ENCODE peak calls at places on chromosome 5, in eight cellular contexts. One of them, this sample, is unnamed.

GRCh38 chr5:33788922-33789321 is 102.9 kb downstream of the ADAMTS12 start:
- DNase-seq in uterus: no peak
- DNase-seq in lower leg skin: no peak
- DNase-seq in skeletal muscle cell: peak
- DNase-seq in GM23248: peak
- DNase-seq in A549: peak
- DNase-seq in retinal pigment epithelial cell: peak
- DNase-seq in left ventricle myocardium inferior: no peak
- DNase-seq in this sample: peak

GRCh38 chr5:113061851-113062631 is 85.4 kb downstream of the DCP2 start:
- DNase-seq in uterus: no peak
- DNase-seq in lower leg skin: no peak
- DNase-seq in skeletal muscle cell: no peak
- DNase-seq in GM23248: peak
- DNase-seq in A549: no peak
- DNase-seq in retinal pigment epithelial cell: no peak
- DNase-seq in left ventricle myocardium inferior: no peak
- DNase-seq in this sample: no peak

GRCh38 chr5:130385619-130386018 is 481.4 kb downstream of the CHSY3 start:
- DNase-seq in uterus: no peak
- DNase-seq in lower leg skin: no peak
- DNase-seq in skeletal muscle cell: no peak
- DNase-seq in GM23248: no peak
- DNase-seq in A549: no peak
- DNase-seq in retinal pigment epithelial cell: no peak
- DNase-seq in left ventricle myocardium inferior: no peak
- DNase-seq in this sample: no peak

GRCh38 chr5:55406292-55406691 is 98.5 kb downstream of the MTREX start:
- DNase-seq in uterus: no peak
- DNase-seq in lower leg skin: no peak
- DNase-seq in skeletal muscle cell: no peak
- DNase-seq in GM23248: no peak
- DNase-seq in A549: no peak
- DNase-seq in retinal pigment epithelial cell: no peak
- DNase-seq in left ventricle myocardium inferior: no peak
- DNase-seq in this sample: no peak

GRCh38 chr5:107393846-107394245 is 276.9 kb downstream of the EFNA5 start:
- DNase-seq in uterus: no peak
- DNase-seq in lower leg skin: no peak
- DNase-seq in skeletal muscle cell: no peak
- DNase-seq in GM23248: no peak
- DNase-seq in A549: no peak
- DNase-seq in retinal pigment epithelial cell: no peak
- DNase-seq in left ventricle myocardium inferior: no peak
- DNase-seq in this sample: no peak

GRCh38 chr5:138109463-138110265 is 25.8 kb downstream of the WNT8A start:
- DNase-seq in uterus: no peak
- DNase-seq in lower leg skin: no peak
- DNase-seq in skeletal muscle cell: no peak
- DNase-seq in GM23248: peak
- DNase-seq in A549: no peak
- DNase-seq in retinal pigment epithelial cell: no peak
- DNase-seq in left ventricle myocardium inferior: no peak
- DNase-seq in this sample: no peak

GRCh38 chr5:164597293-164597900 is 1092.0 kb downstream of the MAT2B start:
- DNase-seq in uterus: no peak
- DNase-seq in lower leg skin: no peak
- DNase-seq in skeletal muscle cell: no peak
- DNase-seq in GM23248: no peak
- DNase-seq in A549: peak
- DNase-seq in retinal pigment epithelial cell: no peak
- DNase-seq in left ventricle myocardium inferior: no peak
- DNase-seq in this sample: no peak

GRCh38 chr5:111950660-111951059 is 193.7 kb upstream of the NREP start:
- DNase-seq in uterus: no peak
- DNase-seq in lower leg skin: no peak
- DNase-seq in skeletal muscle cell: peak
- DNase-seq in GM23248: peak
- DNase-seq in A549: no peak
- DNase-seq in retinal pigment epithelial cell: no peak
- DNase-seq in left ventricle myocardium inferior: no peak
- DNase-seq in this sample: no peak

GRCh38 chr5:179608131-179608581 is 15.3 kb downstream of the HNRNPH1 start:
- DNase-seq in uterus: no peak
- DNase-seq in lower leg skin: no peak
- DNase-seq in skeletal muscle cell: no peak
- DNase-seq in GM23248: no peak
- DNase-seq in A549: no peak
- DNase-seq in retinal pigment epithelial cell: no peak
- DNase-seq in left ventricle myocardium inferior: no peak
- DNase-seq in this sample: no peak

GRCh38 chr5:39433838-39434237 is 9.1 kb upstream of the DAB2 start:
- DNase-seq in uterus: no peak
- DNase-seq in lower leg skin: no peak
- DNase-seq in skeletal muscle cell: no peak
- DNase-seq in GM23248: no peak
- DNase-seq in A549: no peak
- DNase-seq in retinal pigment epithelial cell: no peak
- DNase-seq in left ventricle myocardium inferior: no peak
- DNase-seq in this sample: no peak

DNA sequence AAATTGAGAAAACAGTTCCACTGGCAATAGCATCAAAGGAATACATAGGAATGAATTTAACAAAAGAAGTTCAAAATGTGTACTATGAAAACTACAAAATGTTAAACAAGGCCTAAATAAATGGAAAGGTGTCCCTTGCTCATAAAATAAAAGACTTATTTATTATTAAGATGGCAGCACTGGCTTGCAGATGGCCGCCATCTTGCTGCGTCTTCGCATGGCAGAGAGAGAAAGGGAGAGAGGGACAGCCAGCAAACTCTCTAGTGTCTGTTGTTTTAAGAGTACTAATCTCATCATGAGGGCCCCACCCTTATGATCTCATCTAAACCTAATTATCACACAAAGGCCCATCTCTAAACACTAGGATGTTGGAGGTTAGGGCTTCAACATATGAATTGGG is 47.1 kb downstream of the ABLIM3 start:
- DNase-seq in uterus: no peak
- DNase-seq in lower leg skin: no peak
- DNase-seq in skeletal muscle cell: no peak
- DNase-seq in GM23248: no peak
- DNase-seq in A549: no peak
- DNase-seq in retinal pigment epithelial cell: no peak
- DNase-seq in left ventricle myocardium inferior: no peak
- DNase-seq in this sample: no peak
- H3K4me3 ChIP-seq in uterus: no peak
- H3K4me3 ChIP-seq in lower leg skin: no peak
- H3K4me3 ChIP-seq in skeletal muscle cell: no peak
- H3K4me3 ChIP-seq in GM23248: no peak
- H3K4me3 ChIP-seq in A549: no peak
- H3K4me3 ChIP-seq in retinal pigment epithelial cell: no peak
- H3K4me3 ChIP-seq in left ventricle myocardium inferior: no peak
- H3K4me3 ChIP-seq in this sample: no peak

GRCh38 chr5:174726916-174727793 is 2.8 kb downstream of the MSX2 start:
- DNase-seq in uterus: no peak
- DNase-seq in lower leg skin: no peak
- DNase-seq in skeletal muscle cell: no peak
- DNase-seq in GM23248: no peak
- DNase-seq in A549: no peak
- DNase-seq in retinal pigment epithelial cell: no peak
- DNase-seq in left ventricle myocardium inferior: no peak
- DNase-seq in this sample: no peak

GRCh38 chr5:174723979-174724483 is 351 bp upstream of the MSX2 start:
- DNase-seq in uterus: no peak
- DNase-seq in lower leg skin: no peak
- DNase-seq in skeletal muscle cell: no peak
- DNase-seq in GM23248: peak
- DNase-seq in A549: peak
- DNase-seq in retinal pigment epithelial cell: no peak
- DNase-seq in left ventricle myocardium inferior: no peak
- DNase-seq in this sample: no peak

GRCh38 chr5:174725991-174726601 is 1.7 kb downstream of the MSX2 start:
- DNase-seq in uterus: no peak
- DNase-seq in lower leg skin: no peak
- DNase-seq in skeletal muscle cell: no peak
- DNase-seq in GM23248: no peak
- DNase-seq in A549: no peak
- DNase-seq in retinal pigment epithelial cell: no peak
- DNase-seq in left ventricle myocardium inferior: no peak
- DNase-seq in this sample: no peak

GRCh38 chr5:174724484-174725260 is at the start of gene MSX2:
- DNase-seq in uterus: peak
- DNase-seq in lower leg skin: peak
- DNase-seq in skeletal muscle cell: peak
- DNase-seq in GM23248: peak
- DNase-seq in A549: peak
- DNase-seq in retinal pigment epithelial cell: peak
- DNase-seq in left ventricle myocardium inferior: peak
- DNase-seq in this sample: no peak

DNA sequence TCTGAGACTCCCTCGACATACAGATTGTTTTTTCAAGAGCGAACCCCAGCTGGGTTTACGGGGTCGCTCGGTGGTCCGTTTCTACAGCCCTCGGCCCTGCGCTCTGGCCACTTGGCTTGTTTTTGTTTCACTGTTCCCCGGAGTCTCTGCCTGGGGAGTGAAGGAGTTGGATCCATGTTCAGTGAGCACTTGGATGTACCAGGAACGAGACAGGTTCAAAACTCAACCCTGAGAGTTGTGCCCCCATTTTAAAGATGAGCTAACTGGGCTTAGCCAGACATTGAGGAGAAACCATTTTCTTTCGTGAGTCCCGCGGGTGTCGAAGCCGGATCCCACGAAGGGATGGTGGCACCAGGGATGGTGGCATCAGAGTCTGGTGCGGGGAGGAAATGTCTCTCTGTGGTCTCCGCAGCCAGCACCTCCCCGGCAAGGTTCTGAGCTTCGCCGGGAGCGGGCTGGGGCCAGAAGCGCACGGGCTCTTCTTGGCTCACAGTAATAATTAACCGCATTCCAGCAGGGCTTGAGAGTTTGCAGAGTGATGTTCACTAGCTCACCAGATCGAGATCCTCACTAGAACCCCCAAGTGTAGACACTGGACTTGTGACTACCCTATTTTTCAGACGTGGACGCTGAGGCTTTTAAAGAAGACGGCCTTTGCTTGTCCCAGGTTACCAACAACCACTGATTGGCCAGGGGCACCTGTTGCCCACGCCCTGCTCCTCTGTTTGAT is 1.0 kb downstream of the MSX2 start:
- DNase-seq in uterus: no peak
- DNase-seq in lower leg skin: no peak
- DNase-seq in skeletal muscle cell: no peak
- DNase-seq in GM23248: no peak
- DNase-seq in A549: no peak
- DNase-seq in retinal pigment epithelial cell: no peak
- DNase-seq in left ventricle myocardium inferior: no peak
- DNase-seq in this sample: no peak
- H3K4me3 ChIP-seq in uterus: peak
- H3K4me3 ChIP-seq in lower leg skin: peak
- H3K4me3 ChIP-seq in skeletal muscle cell: peak
- H3K4me3 ChIP-seq in GM23248: peak
- H3K4me3 ChIP-seq in A549: peak
- H3K4me3 ChIP-seq in retinal pigment epithelial cell: peak
- H3K4me3 ChIP-seq in left ventricle myocardium inferior: peak
- H3K4me3 ChIP-seq in this sample: peak

DNA sequence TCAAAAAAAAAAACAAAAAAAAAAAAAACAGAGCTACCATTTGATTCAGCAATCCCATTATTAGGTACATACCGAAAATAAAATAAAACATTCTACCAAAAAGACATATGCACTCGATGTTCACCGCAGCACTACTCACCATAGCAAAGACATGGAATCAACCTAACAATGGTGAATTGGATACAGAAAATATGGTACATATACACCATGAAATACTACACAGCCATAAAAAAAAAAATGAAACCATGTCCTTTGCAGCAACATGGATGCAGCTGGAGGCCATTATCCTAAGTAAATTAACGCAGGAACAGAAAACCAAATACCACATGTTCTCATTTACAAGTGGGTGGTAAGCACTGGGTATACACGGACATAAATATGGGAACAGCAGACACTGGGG is 21.3 kb downstream of the MRPS27 start:
- DNase-seq in uterus: no peak
- DNase-seq in lower leg skin: no peak
- DNase-seq in skeletal muscle cell: no peak
- DNase-seq in GM23248: no peak
- DNase-seq in A549: no peak
- DNase-seq in retinal pigment epithelial cell: no peak
- DNase-seq in left ventricle myocardium inferior: no peak
- DNase-seq in this sample: no peak
- H3K4me3 ChIP-seq in uterus: no peak
- H3K4me3 ChIP-seq in lower leg skin: no peak
- H3K4me3 ChIP-seq in skeletal muscle cell: no peak
- H3K4me3 ChIP-seq in GM23248: no peak
- H3K4me3 ChIP-seq in A549: no peak
- H3K4me3 ChIP-seq in retinal pigment epithelial cell: no peak
- H3K4me3 ChIP-seq in left ventricle myocardium inferior: no peak
- H3K4me3 ChIP-seq in this sample: no peak

GRCh38 chr5:140342896-140343295 is 3.5 kb downstream of the HBEGF start:
- DNase-seq in uterus: no peak
- DNase-seq in lower leg skin: no peak
- DNase-seq in skeletal muscle cell: no peak
- DNase-seq in GM23248: no peak
- DNase-seq in A549: no peak
- DNase-seq in retinal pigment epithelial cell: no peak
- DNase-seq in left ventricle myocardium inferior: no peak
- DNase-seq in this sample: no peak

GRCh38 chr5:140341591-140341990 is 4.8 kb downstream of the HBEGF start:
- DNase-seq in uterus: peak
- DNase-seq in lower leg skin: no peak
- DNase-seq in skeletal muscle cell: no peak
- DNase-seq in GM23248: peak
- DNase-seq in A549: no peak
- DNase-seq in retinal pigment epithelial cell: no peak
- DNase-seq in left ventricle myocardium inferior: peak
- DNase-seq in this sample: no peak

GRCh38 chr5:140344683-140345423 is 1.6 kb downstream of the HBEGF start:
- DNase-seq in uterus: no peak
- DNase-seq in lower leg skin: no peak
- DNase-seq in skeletal muscle cell: no peak
- DNase-seq in GM23248: peak
- DNase-seq in A549: no peak
- DNase-seq in retinal pigment epithelial cell: no peak
- DNase-seq in left ventricle myocardium inferior: no peak
- DNase-seq in this sample: no peak

GRCh38 chr5:140340605-140341004 is 5.8 kb downstream of the HBEGF start:
- DNase-seq in uterus: no peak
- DNase-seq in lower leg skin: no peak
- DNase-seq in skeletal muscle cell: no peak
- DNase-seq in GM23248: no peak
- DNase-seq in A549: no peak
- DNase-seq in retinal pigment epithelial cell: no peak
- DNase-seq in left ventricle myocardium inferior: no peak
- DNase-seq in this sample: no peak

DNA sequence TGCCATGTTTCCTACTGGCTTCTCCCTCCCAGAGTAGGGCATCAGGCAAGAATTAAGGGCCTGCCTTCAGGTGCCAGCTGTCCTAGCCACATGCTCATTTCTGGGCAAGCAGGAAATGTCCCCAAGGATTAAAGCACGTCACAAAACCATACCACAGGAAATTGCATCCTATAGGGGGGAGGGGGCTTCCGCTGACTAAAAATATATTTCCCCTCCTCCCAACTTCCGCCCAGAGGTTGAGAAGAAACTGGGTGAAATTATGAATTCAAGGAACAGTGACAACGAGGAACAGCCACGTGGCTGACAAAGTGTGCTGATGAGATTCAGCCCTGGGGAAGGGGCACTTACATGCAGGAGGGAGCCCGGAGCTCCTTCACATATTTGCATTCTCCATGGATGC is 4.1 kb downstream of the HBEGF start:
- DNase-seq in uterus: no peak
- DNase-seq in lower leg skin: no peak
- DNase-seq in skeletal muscle cell: no peak
- DNase-seq in GM23248: no peak
- DNase-seq in A549: no peak
- DNase-seq in retinal pigment epithelial cell: no peak
- DNase-seq in left ventricle myocardium inferior: no peak
- DNase-seq in this sample: no peak
- H3K4me3 ChIP-seq in uterus: no peak
- H3K4me3 ChIP-seq in lower leg skin: no peak
- H3K4me3 ChIP-seq in skeletal muscle cell: no peak
- H3K4me3 ChIP-seq in GM23248: no peak
- H3K4me3 ChIP-seq in A549: no peak
- H3K4me3 ChIP-seq in retinal pigment epithelial cell: no peak
- H3K4me3 ChIP-seq in left ventricle myocardium inferior: peak
- H3K4me3 ChIP-seq in this sample: no peak